ENCODE peak calls at places on chromosome 1, in five cellular contexts. Q is psoas muscle, C is tibial artery, V is BJ, G is NB4. A is an unnamed sample.

GRCh38 chr1:187763976-187764375 is 935.2 kb downstream of the PLA2G4A start:
- DNase-seq in G (no peak), Q (no peak), C (no peak), V (no peak), A (no peak)

GRCh38 chr1:62905309-62905708 is 121.4 kb downstream of the ATG4C start:
- DNase-seq in C (no peak), Q (no peak), G (no peak), V (no peak), A (no peak)

GRCh38 chr1:34140011-34140676 is 24.9 kb downstream of the CSMD2 start:
- DNase-seq in Q (no peak), C (no peak), G (no peak), V (no peak), A (no peak)

GRCh38 chr1:218259800-218260199 is 25.3 kb upstream of the RRP15 start:
- DNase-seq in V (no peak), C (no peak), G (peak; percentile 63), Q (no peak), A (peak; percentile 22)

GRCh38 chr1:40834968-40835545 is 27.1 kb downstream of the CITED4 start:
- DNase-seq in Q (no peak), G (no peak), C (no peak), V (no peak), A (no peak)

GRCh38 chr1:84255586-84255985 is 45.9 kb upstream of the SAMD13 start:
- DNase-seq in Q (no peak), C (no peak), G (no peak), V (no peak), A (no peak)

GRCh38 chr1:114833421-114833820 is 21.2 kb upstream of the SYCP1 start:
- DNase-seq in G (no peak), C (no peak), Q (no peak), V (no peak), A (no peak)

GRCh38 chr1:27342391-27342777 is 562 bp downstream of the SYTL1 start:
- DNase-seq in Q (no peak), V (no peak), G (peak; percentile 54), C (no peak), A (no peak)

GRCh38 chr1:27785763-27786162 is 12.7 kb downstream of the STX12 start:
- DNase-seq in C (no peak), Q (no peak), V (no peak), G (no peak), A (no peak)

GRCh38 chr1:5983361-5984103 is 8.7 kb downstream of the NPHP4 start:
- DNase-seq in V (peak; percentile 55), G (no peak), Q (no peak), C (no peak), A (no peak)

GRCh38 chr1:47850451-47850850 is 146.7 kb downstream of the TRABD2B start:
- DNase-seq in C (peak; percentile 53), G (no peak), V (no peak), Q (no peak), A (no peak)

GRCh38 chr1:47852006-47852686 is 145.0 kb downstream of the TRABD2B start:
- DNase-seq in C (peak; percentile 53), Q (no peak), V (no peak), G (no peak), A (no peak)

GRCh38 chr1:47849611-47850261 is 147.4 kb downstream of the TRABD2B start:
- DNase-seq in V (no peak), C (peak; percentile 76), G (no peak), Q (peak; percentile 43), A (no peak)

GRCh38 chr1:47846981-47847380 is 150.2 kb downstream of the TRABD2B start:
- DNase-seq in C (no peak), Q (no peak), V (no peak), G (no peak), A (no peak)

DNA sequence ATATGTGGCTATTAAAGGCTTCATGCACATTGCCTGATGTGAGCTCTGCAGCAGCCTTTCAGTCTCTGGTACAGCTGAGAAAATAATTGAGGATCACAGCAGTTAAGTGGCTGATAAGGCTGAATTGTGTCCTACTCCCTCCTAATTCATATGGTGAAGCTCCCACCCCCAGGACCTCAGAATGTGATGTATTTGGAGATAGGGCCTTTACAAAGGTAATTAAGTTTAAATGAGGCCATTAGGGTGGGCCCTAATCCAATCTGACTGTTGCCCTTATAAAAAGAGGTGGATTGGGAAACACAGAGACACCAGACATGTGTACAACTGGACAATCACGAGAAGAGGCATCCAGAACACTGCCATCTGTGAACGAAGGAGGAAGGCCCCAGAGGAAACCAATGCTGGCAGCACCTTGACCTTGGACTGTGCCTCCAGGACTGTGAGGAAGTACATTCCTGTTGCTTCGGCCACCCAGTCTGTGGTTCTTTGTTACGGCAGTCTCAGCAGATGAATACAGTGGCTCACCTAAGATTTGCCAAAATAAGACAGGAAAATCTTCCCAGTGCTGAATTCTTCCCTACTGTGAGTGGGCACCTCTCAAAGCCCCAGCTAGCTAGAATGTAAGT is 148.1 kb downstream of the TRABD2B start:
- DNase-seq in G (no peak), V (no peak), Q (no peak), C (peak; percentile 35), A (no peak)
- TF ChIP-seq CTCF in G (no peak), V (no peak), Q (no peak), C (no peak), A (no peak)

DNA sequence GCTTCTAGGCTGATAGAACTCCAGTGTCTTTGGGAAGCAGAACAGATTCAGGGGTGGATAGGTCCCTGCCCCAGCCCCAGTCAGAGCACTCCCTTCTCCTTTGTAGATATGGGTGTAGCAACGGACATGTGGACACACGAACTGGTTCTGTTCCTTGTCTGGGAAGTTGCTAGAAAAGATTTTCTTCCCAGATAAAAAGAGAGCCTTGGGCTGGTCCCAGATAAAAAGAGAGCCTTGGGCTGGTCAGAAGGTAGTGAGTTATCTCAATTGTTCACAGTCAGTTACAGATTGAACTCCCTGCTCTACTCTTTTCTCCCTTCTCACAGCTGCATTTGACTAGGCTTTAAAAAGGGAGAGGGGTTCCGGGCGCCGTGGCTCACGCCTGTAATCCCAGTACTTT is 7.4 kb upstream of the EFNA1 start:
- DNase-seq in V (no peak), Q (no peak), C (no peak), G (no peak), A (no peak)
- H3K4me3 ChIP-seq in V (no peak overlapping the region), Q (no peak overlapping the region), C (no peak overlapping the region), G (no peak overlapping the region), A (no peak overlapping the region)

GRCh38 chr1:109255097-109255651 is 5.8 kb downstream of the CELSR2 start:
- DNase-seq in G (no peak), C (no peak), Q (no peak), V (no peak), A (no peak)
- TF ChIP-seq CTCF in G (no peak), C (no peak), Q (no peak), V (no peak), A (no peak)

DNA sequence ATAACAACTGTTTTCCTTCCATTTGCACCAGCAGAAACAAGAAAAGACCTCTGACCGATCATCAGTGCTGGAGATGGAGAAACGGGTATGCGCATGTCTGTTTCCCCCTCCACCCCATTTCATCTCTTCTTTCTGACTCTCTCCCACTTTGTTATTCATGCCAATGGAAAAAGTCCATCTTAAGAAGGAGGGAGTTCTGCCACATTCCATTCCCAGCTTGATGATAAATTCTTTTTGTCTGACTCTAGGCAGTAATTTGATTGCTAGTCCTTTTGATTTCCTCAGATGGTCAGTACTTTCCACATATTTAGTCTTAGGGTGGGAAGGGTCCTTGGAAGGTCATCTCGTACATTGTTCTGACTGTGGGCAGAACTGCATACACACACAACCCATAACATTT is 142.5 kb downstream of the SYT2 start:
- DNase-seq in V (no peak), Q (no peak), C (no peak), G (no peak), A (no peak)
- H3K4me3 ChIP-seq in V (no peak overlapping the region), Q (no peak overlapping the region), C (no peak overlapping the region), G (no peak overlapping the region), A (no peak overlapping the region)

GRCh38 chr1:162216604-162217003 is 147.1 kb downstream of the NOS1AP start:
- DNase-seq in C (no peak), G (no peak), Q (no peak), V (no peak), A (no peak)
- TF ChIP-seq CTCF in C (no peak), G (no peak), Q (no peak), V (no peak), A (no peak)

GRCh38 chr1:61237147-61237546 is 154.8 kb downstream of the NFIA start:
- DNase-seq in V (no peak), G (no peak), C (no peak), Q (no peak), A (no peak)
- H3K4me3 ChIP-seq in V (no peak overlapping the region), G (no peak overlapping the region), C (no peak overlapping the region), Q (no peak overlapping the region), A (no peak overlapping the region)

A was measured in GM12865.